ENCODE peak calls at places on chromosomes 11 and 22, in seven cellular contexts. H, L, W, F, E, Y and T are unnamed samples.

GRCh38 chr11:34051349-34052035 is at the start of gene CAPRIN1:
- DNase-seq in F (peak), L (peak), E (peak), W (peak), H (peak), Y (peak), T (peak)

GRCh38 chr22:49011769-49012598 is 815.7 kb downstream of the BRD1 start:
- DNase-seq in E (no peak), Y (no peak), F (no peak), L (no peak), W (peak), H (no peak), T (no peak)

GRCh38 chr11:72358461-72359405 is 75.6 kb downstream of the CLPB start:
- DNase-seq in H (no peak), E (no peak), L (no peak), F (no peak), Y (no peak), W (no peak), T (no peak)

GRCh38 chr22:20391222-20391621 is 2.7 kb upstream of the ZNF74 start:
- DNase-seq in W (no peak), Y (no peak), H (no peak), L (no peak), F (no peak), E (no peak), T (no peak)

GRCh38 chr11:232783-233565 is 3.2 kb downstream of the SIRT3 start:
- DNase-seq in Y (no peak), L (no peak), W (no peak), H (no peak), E (no peak), F (no peak), T (no peak)

GRCh38 chr11:103024086-103024485 is 67.9 kb downstream of the DCUN1D5 start:
- DNase-seq in H (no peak), W (no peak), Y (no peak), F (no peak), L (no peak), E (no peak), T (no peak)

GRCh38 chr11:25094085-25094802 is 597.4 kb downstream of the LUZP2 start:
- DNase-seq in L (peak), Y (no peak), W (no peak), H (no peak), E (no peak), F (no peak), T (no peak)

GRCh38 chr22:38982008-38982927 is at the start of gene APOBEC3B:
- DNase-seq in W (peak), F (peak), H (peak), Y (peak), E (peak), L (no peak), T (no peak)

GRCh38 chr11:6022954-6023353 is 7.6 kb downstream of the OR56A1 start:
- DNase-seq in E (no peak), W (no peak), Y (peak), H (peak), F (peak), L (peak), T (no peak)

GRCh38 chr22:42434283-42434682 is 2.1 kb upstream of the NFAM1 start:
- DNase-seq in Y (no peak), E (no peak), W (no peak), H (no peak), F (no peak), L (no peak), T (no peak)

GRCh38 chr11:3867209-3868071 is 12.0 kb downstream of the STIM1 start:
- DNase-seq in E (no peak), H (no peak), F (peak), L (no peak), Y (no peak), W (peak), T (no peak)

GRCh38 chr11:67302571-67303131 is 679 bp upstream of the SSH3 start:
- DNase-seq in L (peak), H (peak), W (peak), E (no peak), Y (no peak), F (peak), T (peak)

GRCh38 chr11:111637885-111638284 is 35.6 kb downstream of the SIK2 start:
- DNase-seq in E (no peak), H (no peak), Y (no peak), W (no peak), L (no peak), F (no peak), T (no peak)

GRCh38 chr11:2929880-2930704 is 872 bp upstream of the PHLDA2 start:
- DNase-seq in F (peak), H (peak), L (peak), Y (peak), W (peak), E (peak), T (no peak)

GRCh38 chr11:2533642-2534115 is 88.9 kb downstream of the KCNQ1 start:
- DNase-seq in F (peak), H (no peak), E (no peak), W (peak), L (peak), Y (peak), T (no peak)

GRCh38 chr11:77658213-77659013 is 20.8 kb upstream of the CLNS1A start:
- DNase-seq in F (no peak), L (no peak), H (no peak), Y (no peak), E (no peak), W (no peak), T (no peak)

GRCh38 chr11:131683666-131684065 is 313.3 kb downstream of the NTM start:
- DNase-seq in E (no peak), H (no peak), L (no peak), F (no peak), Y (no peak), W (no peak), T (no peak)

GRCh38 chr11:16738949-16739262 is 459 bp downstream of the C11orf58 start:
- DNase-seq in H (no peak), Y (no peak), L (no peak), W (no peak), F (no peak), E (no peak), T (no peak)

GRCh38 chr11:123176785-123177184 is 18.3 kb downstream of the CLMP start:
- DNase-seq in W (no peak), L (no peak), F (no peak), H (no peak), E (no peak), Y (no peak), T (no peak)

GRCh38 chr11:28606930-28607329 is 498.7 kb downstream of the METTL15 start:
- DNase-seq in L (no peak), Y (no peak), H (no peak), W (no peak), E (no peak), F (no peak), T (no peak)

GRCh38 chr22:19566599-19567382 is 42.6 kb upstream of the CLDN5 start:
- DNase-seq in Y (no peak), W (no peak), H (no peak), E (no peak), L (no peak), F (no peak), T (no peak)

GRCh38 chr22:19181786-19182471 is 3.4 kb upstream of the SLC25A1 start:
- DNase-seq in Y (no peak), F (no peak), W (no peak), E (no peak), H (no peak), L (no peak), T (no peak)

GRCh38 chr22:17890245-17890671 is 116.0 kb upstream of the BID start:
- DNase-seq in H (no peak), W (no peak), L (no peak), Y (no peak), E (no peak), F (peak), T (no peak)

GRCh38 chr11:66059966-66060680 is 8.0 kb downstream of the SF3B2 start:
- DNase-seq in W (no peak), F (no peak), Y (no peak), L (no peak), H (no peak), E (no peak), T (no peak)

GRCh38 chr11:13045734-13046133 is 36.6 kb downstream of the RASSF10 start:
- DNase-seq in Y (no peak), E (no peak), F (no peak), L (no peak), W (no peak), H (no peak), T (no peak)

GRCh38 chr11:36018967-36019596 is 75.2 kb downstream of the LDLRAD3 start:
- DNase-seq in E (no peak), Y (no peak), H (no peak), F (no peak), L (no peak), W (no peak), T (no peak)

GRCh38 chr11:59189986-59190385 is 18.1 kb downstream of the DTX4 start:
- DNase-seq in Y (no peak), H (no peak), W (no peak), F (no peak), E (no peak), L (no peak), T (no peak)

GRCh38 chr11:121131656-121132055 is 30.6 kb downstream of the TECTA start:
- DNase-seq in L (no peak), Y (no peak), F (no peak), E (no peak), W (no peak), H (no peak), T (no peak)

GRCh38 chr22:36397081-36397766 is 9.5 kb upstream of the MYH9 start:
- DNase-seq in L (no peak), W (no peak), H (peak), F (no peak), Y (no peak), E (no peak), T (no peak)

GRCh38 chr11:58070585-58070984 is 39.8 kb downstream of the OR6Q1 start:
- DNase-seq in L (no peak), W (no peak), Y (no peak), H (no peak), F (no peak), E (no peak), T (no peak)

GRCh38 chr22:16915711-16916110 is 90.5 kb upstream of the XKR3 start:
- DNase-seq in E (no peak), W (no peak), L (no peak), H (no peak), F (no peak), Y (no peak), T (no peak)

GRCh38 chr11:2526808-2527381 is 82.1 kb downstream of the KCNQ1 start:
- DNase-seq in W (peak), E (peak), H (no peak), F (peak), L (no peak), Y (no peak), T (peak)

GRCh38 chr11:2769409-2769778 is 69.6 kb upstream of the KCNQ1OT1 start:
- DNase-seq in F (peak), E (no peak), H (no peak), W (peak), L (no peak), Y (no peak), T (no peak)

GRCh38 chr11:126969865-126970479 is 30.6 kb downstream of the KIRREL3 start:
- DNase-seq in E (no peak), Y (no peak), H (peak), F (no peak), W (no peak), L (no peak), T (peak)

GRCh38 chr11:64541131-64541530 is 49.9 kb upstream of the SLC22A12 start:
- DNase-seq in F (no peak), E (no peak), L (no peak), Y (no peak), W (no peak), H (no peak), T (no peak)

GRCh38 chr11:79375818-79376550 is 64.8 kb downstream of the TENM4 start:
- DNase-seq in F (no peak), H (no peak), W (no peak), Y (no peak), E (no peak), L (no peak), T (no peak)